ENCODE peak calls at places on chromosomes 11 and 22, in four cellular contexts. J is K562, W is HepG2, O is SK-N-SH. V is an unnamed sample.

GRCh38 chr11:9943346-9944110 is 279.7 kb downstream of the SWAP70 start:
- DNase-seq in W (peak), O (no peak), J (no peak), V (no peak)

GRCh38 chr11:31069447-31070205 is 299.9 kb downstream of the DCDC1 start:
- DNase-seq in W (peak), J (no peak), O (no peak), V (no peak)

GRCh38 chr11:91303754-91304153 is 920.9 kb upstream of the FAT3 start:
- DNase-seq in W (no peak), J (no peak), O (no peak), V (no peak)

GRCh38 chr11:92838655-92839334 is 130.7 kb upstream of the MTNR1B start:
- DNase-seq in J (no peak), W (no peak), O (no peak), V (no peak)

GRCh38 chr11:64629796-64630562 is 39.0 kb downstream of the SLC22A12 start:
- DNase-seq in O (peak), J (peak), W (no peak), V (peak)

GRCh38 chr22:46062232-46062615 is 85.3 kb upstream of the WNT7B start:
- DNase-seq in O (no peak), J (no peak), W (no peak), V (no peak)

GRCh38 chr11:96551136-96551535 is 161.3 kb downstream of the JRKL start:
- DNase-seq in O (no peak), W (no peak), J (no peak), V (no peak)

GRCh38 chr11:133922078-133922870 is 34.5 kb downstream of the IGSF9B start:
- DNase-seq in W (no peak), O (no peak), J (no peak), V (no peak)

GRCh38 chr22:19289475-19290161 is 1.9 kb downstream of the CLTCL1 start:
- DNase-seq in W (no peak), O (no peak), J (peak), V (no peak)

GRCh38 chr22:29967461-29967860 is 84.5 kb downstream of the MTMR3 start:
- DNase-seq in W (no peak), J (no peak), O (no peak), V (no peak)

GRCh38 chr11:116656011-116656410 is 116.8 kb downstream of the BUD13 start:
- DNase-seq in O (no peak), J (no peak), W (no peak), V (no peak)

GRCh38 chr11:130478881-130479280 is 30.4 kb downstream of the ADAMTS15 start:
- DNase-seq in O (peak), J (no peak), W (no peak), V (no peak)

GRCh38 chr22:43471186-43471585 is 59.4 kb downstream of the MPPED1 start:
- DNase-seq in O (no peak), W (no peak), J (no peak), V (no peak)

GRCh38 chr11:35343033-35343598 is 76.2 kb downstream of the SLC1A2 start:
- DNase-seq in W (no peak), O (no peak), J (peak), V (no peak)

GRCh38 chr22:26463688-26464087 is 19.9 kb downstream of the HPS4 start:
- DNase-seq in J (no peak), W (no peak), O (no peak), V (no peak)

GRCh38 chr22:45966320-45966891 is 10.6 kb downstream of the WNT7B start:
- DNase-seq in W (no peak), J (no peak), O (no peak), V (no peak)

GRCh38 chr11:38503876-38504275 is 1905.8 kb upstream of the RAG2 start:
- DNase-seq in J (no peak), O (no peak), W (no peak), V (no peak)

GRCh38 chr11:128694618-128695481 is 978 bp downstream of the FLI1 start:
- DNase-seq in J (no peak), W (no peak), O (peak), V (no peak)

GRCh38 chr11:119056397-119056999 is 507 bp downstream of the HYOU1 start:
- DNase-seq in W (no peak), O (peak), J (peak), V (no peak)

GRCh38 chr11:92941676-92942571 is 27.5 kb upstream of the MTNR1B start:
- DNase-seq in O (peak), W (peak), J (peak), V (peak)

GRCh38 chr11:121810291-121810690 is 305.7 kb downstream of the BLID start:
- DNase-seq in J (no peak), W (no peak), O (no peak), V (no peak)

GRCh38 chr11:34488855-34489557 is 24.6 kb downstream of the ELF5 start:
- DNase-seq in J (no peak), W (no peak), O (no peak), V (no peak)

GRCh38 chr11:23278121-23278520 is 417.8 kb upstream of the CCDC179 start:
- DNase-seq in J (no peak), W (no peak), O (no peak), V (no peak)

GRCh38 chr11:128725630-128726461 is 32.0 kb downstream of the FLI1 start:
- DNase-seq in W (no peak), J (no peak), O (no peak), V (no peak)

GRCh38 chr11:130103296-130103814 is 33.7 kb downstream of the APLP2 start:
- DNase-seq in J (peak), W (no peak), O (peak), V (no peak)

GRCh38 chr11:7749456-7749855 is 43.2 kb upstream of the OVCH2 start:
- DNase-seq in O (no peak), J (no peak), W (no peak), V (no peak)

GRCh38 chr11:8839306-8839956 is 71.6 kb upstream of the AKIP1 start:
- DNase-seq in O (no peak), W (no peak), J (no peak), V (no peak)

GRCh38 chr11:14342906-14343305 is 16.1 kb downstream of the RRAS2 start:
- DNase-seq in W (no peak), O (no peak), J (no peak), V (no peak)

GRCh38 chr22:40542821-40543540 is 93.5 kb downstream of the MRTFA start:
- DNase-seq in W (no peak), O (no peak), J (no peak), V (no peak)

GRCh38 chr11:57315491-57315890 is 9.3 kb downstream of the TNKS1BP1 start:
- DNase-seq in W (no peak), J (no peak), O (no peak), V (no peak)

GRCh38 chr22:21796863-21797262 is 61.3 kb upstream of the YPEL1 start:
- DNase-seq in J (peak), O (no peak), W (no peak), V (no peak)

GRCh38 chr22:42338502-42338901 is 68.0 kb upstream of the TCF20 start:
- DNase-seq in O (no peak), W (no peak), J (no peak), V (no peak)

GRCh38 chr22:45876136-45877035 is 100.6 kb downstream of the WNT7B start:
- DNase-seq in O (no peak), W (no peak), J (no peak), V (no peak)

GRCh38 chr11:65778901-65779668 is 1.7 kb downstream of the AP5B1 start:
- DNase-seq in W (no peak), O (peak), J (no peak), V (no peak)

GRCh38 chr11:62879554-62879953 is 1.1 kb upstream of the SLC3A2 start:
- DNase-seq in J (no peak), W (no peak), O (no peak), V (no peak)

GRCh38 chr11:85803920-85804319 is 7.0 kb downstream of the SYTL2 start:
- DNase-seq in W (no peak), O (no peak), J (no peak), V (no peak)

GRCh38 chr11:85805387-85805786 is 5.6 kb downstream of the SYTL2 start:
- DNase-seq in W (no peak), J (no peak), O (no peak), V (no peak)

GRCh38 chr11:85809191-85809590 is 1.8 kb downstream of the SYTL2 start:
- DNase-seq in J (no peak), W (no peak), O (no peak), V (no peak)

GRCh38 chr11:85806016-85806415 is 4.9 kb downstream of the SYTL2 start:
- DNase-seq in O (no peak), J (no peak), W (no peak), V (no peak)

DNA sequence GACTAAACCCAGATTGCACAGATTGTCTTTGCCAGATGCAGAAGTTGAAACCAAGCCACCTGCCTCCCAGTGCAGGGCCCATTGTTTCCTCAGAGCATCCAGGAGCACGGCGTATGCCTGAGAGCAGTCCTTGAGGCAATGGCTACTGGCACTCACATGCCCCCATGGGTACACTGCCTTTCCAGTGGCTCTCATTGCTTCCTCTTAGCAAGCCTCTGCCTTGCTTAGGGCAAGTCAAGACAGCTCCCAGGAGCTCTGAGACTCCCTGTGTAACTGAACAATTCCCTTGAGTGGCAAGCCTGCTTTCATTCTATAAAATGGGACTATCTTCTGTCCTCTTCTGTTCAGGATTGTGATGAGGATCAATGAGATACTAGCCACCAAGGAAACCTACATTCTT is 4.1 kb downstream of the SYTL2 start:
- DNase-seq in O (no peak), W (no peak), J (no peak), V (no peak)
- TF ChIP-seq ELF1 in O (no peak), W (no peak), J (no peak), V (no peak)

GRCh38 chr22:36768616-36769015 is 7.3 kb downstream of the IFT27 start:
- DNase-seq in O (no peak), W (no peak), J (no peak), V (no peak)
- TF ChIP-seq ELF1 in O (no peak), W (no peak), J (no peak), V (no peak)

DNA sequence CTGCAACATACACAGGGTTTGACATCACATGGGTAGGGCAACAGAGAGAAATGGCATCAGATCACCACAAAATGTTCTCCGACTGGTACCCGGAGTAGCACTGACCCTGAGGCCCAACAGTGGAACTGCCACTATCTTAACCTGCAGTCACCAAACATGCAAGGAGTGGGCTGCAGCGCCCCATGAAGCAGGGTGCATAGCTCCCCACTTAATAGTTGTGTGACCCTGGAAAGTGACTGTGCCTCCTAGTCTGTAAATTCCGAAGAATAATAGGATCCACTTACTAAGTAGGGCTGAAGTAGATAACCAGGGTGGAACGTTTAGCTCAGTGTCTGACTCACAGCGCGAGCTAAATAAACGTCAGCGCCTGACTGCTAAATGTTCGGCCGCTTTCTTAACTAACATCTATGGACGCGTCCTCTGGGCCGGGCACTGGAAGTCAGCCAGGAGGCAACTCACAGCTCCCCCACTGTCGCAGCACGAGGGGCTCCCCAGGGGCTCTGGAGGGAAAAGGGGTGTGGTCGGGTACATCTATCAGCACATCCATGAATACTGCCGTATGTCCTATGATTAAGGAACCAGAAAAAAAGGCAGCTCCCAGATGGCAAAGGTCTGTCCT is 777 bp downstream of the LTO1 start:
- DNase-seq in J (no peak), W (no peak), O (no peak), V (no peak)
- TF ChIP-seq ELF1 in J (no peak), W (no peak), O (no peak), V (no peak)

GRCh38 chr11:95469268-95469667 is 238.3 kb upstream of the SESN3 start:
- DNase-seq in W (no peak), J (no peak), O (no peak), V (no peak)
- TF ChIP-seq ELF1 in W (no peak), J (no peak), O (no peak), V (no peak)

GRCh38 chr11:45247433-45247832 is 38.7 kb downstream of the SYT13 start:
- DNase-seq in W (no peak), O (peak), J (no peak), V (no peak)
- TF ChIP-seq ELF1 in W (no peak), O (no peak), J (no peak), V (no peak)

GRCh38 chr11:127013550-127013949 is 13.0 kb upstream of the KIRREL3 start:
- DNase-seq in J (no peak), W (no peak), O (no peak), V (no peak)

GRCh38 chr11:127018683-127019279 is 18.2 kb upstream of the KIRREL3 start:
- DNase-seq in W (no peak), J (no peak), O (no peak), V (no peak)

DNA sequence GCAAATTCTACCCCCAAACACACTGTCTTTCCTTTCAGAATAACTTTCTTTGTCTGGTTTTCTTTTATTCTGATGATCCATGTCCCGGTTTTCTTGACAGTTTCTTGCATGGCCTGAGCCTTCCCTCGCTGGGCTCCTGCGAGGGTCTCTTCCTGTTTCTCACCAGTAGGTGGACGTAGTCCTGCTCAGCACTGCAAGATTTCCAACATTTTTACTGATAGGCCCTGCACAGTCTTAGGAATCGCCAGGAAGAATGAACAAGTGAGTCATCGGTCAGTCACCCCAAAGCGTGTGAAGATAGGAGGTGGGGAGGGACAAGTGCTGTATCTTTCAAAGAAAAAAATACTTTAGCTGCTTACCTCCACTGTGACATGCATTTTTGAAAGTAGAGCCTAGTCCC is 16.9 kb upstream of the KIRREL3 start:
- DNase-seq in O (no peak), J (peak), W (no peak), V (no peak)
- TF ChIP-seq ELF1 in O (no peak), J (no peak), W (no peak), V (no peak)

DNA sequence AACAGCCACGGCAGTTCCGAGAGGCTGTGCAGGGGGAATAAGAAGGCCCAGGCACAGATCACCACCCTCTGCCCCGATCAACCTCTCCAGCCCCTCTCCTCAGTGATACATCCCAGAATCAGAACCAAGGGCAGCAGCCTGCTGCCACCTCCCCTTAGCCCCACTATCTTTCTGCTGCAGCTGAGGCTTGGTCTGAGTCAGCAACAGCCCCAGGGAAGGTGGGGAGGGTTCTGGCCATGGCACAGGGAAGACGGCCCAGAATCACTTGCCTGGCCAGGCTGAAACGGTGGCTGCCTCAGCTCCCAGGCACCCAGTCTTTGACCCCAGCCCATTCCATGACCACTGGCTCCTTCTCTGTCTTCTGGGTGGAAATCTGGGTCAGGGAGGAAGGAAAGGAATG is 2.3 kb downstream of the CHID1 start:
- DNase-seq in J (peak), W (no peak), O (no peak), V (no peak)
- TF ChIP-seq ELF1 in J (no peak), W (no peak), O (no peak), V (no peak)

GRCh38 chr11:2273771-2274170 is 3.4 kb upstream of the ASCL2 start:
- DNase-seq in J (no peak), W (no peak), O (no peak), V (no peak)
- TF ChIP-seq ELF1 in J (no peak), W (no peak), O (no peak), V (no peak)

DNA sequence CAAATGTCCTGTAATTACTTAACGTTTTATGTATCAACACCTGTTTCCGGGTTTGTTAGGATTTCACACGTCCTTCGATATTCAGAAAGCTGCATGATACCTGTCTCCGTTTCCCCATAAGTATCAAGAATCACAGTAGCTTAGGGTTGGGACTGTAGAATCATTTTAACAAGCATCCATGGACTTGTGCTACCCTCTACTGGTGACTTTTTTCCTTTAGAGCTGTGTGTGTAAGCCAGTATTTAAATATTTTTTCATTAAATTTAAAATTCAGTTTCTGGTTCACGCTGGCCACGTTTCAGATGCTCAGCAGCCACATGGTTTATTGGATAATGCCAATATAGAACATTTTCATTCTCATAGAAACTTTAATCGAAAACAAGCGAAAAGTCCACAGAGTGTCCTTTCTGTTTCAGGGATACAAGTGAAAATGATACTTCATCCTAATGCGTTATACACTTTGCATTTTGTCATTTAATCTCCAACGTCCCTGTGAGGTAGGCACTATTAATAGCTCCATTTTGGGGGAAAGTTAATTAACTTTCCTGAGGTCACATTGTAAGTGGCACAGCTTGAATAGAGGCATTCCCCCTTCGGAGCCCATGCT is 61.5 kb upstream of the SLC25A18 start:
- DNase-seq in O (peak), W (peak), J (peak), V (peak)
- TF ChIP-seq ELF1 in O (no peak), W (no peak), J (no peak), V (no peak)